ENCODE peak calls at places on chromosomes 4 and X, in seven cellular contexts. U, M, B, J, L, T and Y are unnamed samples.
A peak's percentile ranks its signal among the peaks of the same experiment; 100 is the strongest.

GRCh38 chr4:110270492-110271197 is 72.2 kb upstream of the ELOVL6 start:
- DNase-seq in U (no peak), M (peak; percentile 61), B (no peak), J (no peak), L (no peak), T (peak; percentile 84), Y (no peak)

GRCh38 chr4:178602833-178603232 is 1160.6 kb upstream of the AGA start:
- DNase-seq in U (no peak), M (no peak), B (no peak), J (no peak), L (no peak), T (peak; percentile 11), Y (no peak)

GRCh38 chrX:70001269-70001668 is 48.5 kb downstream of the AWAT2 start:
- DNase-seq in U (no peak), M (no peak), B (no peak), J (no peak), L (no peak), T (no peak), Y (no peak)

GRCh38 chr4:171954650-171955049 is 141.4 kb downstream of the GALNTL6 start:
- DNase-seq in U (no peak), M (no peak), B (no peak), J (no peak), L (no peak), T (peak; percentile 12), Y (no peak)

GRCh38 chrX:115679460-115679859 is 118.5 kb downstream of the PLS3 start:
- DNase-seq in U (no peak), M (no peak), B (no peak), J (no peak), L (no peak), T (peak; percentile 68), Y (no peak)

GRCh38 chr4:82398263-82398662 is 24.5 kb upstream of the HNRNPD start:
- DNase-seq in U (no peak), M (no peak), B (no peak), J (no peak), L (no peak), T (no peak), Y (no peak)

GRCh38 chr4:45471335-45471734 is 652.5 kb downstream of the GABRG1 start:
- DNase-seq in U (no peak), M (no peak), B (no peak), J (no peak), L (no peak), T (no peak), Y (no peak)

GRCh38 chr4:10396181-10396580 is 61.0 kb downstream of the ZNF518B start:
- DNase-seq in U (no peak), M (no peak), B (no peak), J (no peak), L (no peak), T (no peak), Y (no peak)

GRCh38 chr4:108700358-108700757 is 50.0 kb downstream of the OSTC start:
- DNase-seq in U (no peak), M (no peak), B (no peak), J (no peak), L (no peak), T (peak; percentile 75), Y (no peak)

GRCh38 chr4:156977435-156978160 is 6.0 kb upstream of the PDGFC start:
- DNase-seq in U (no peak), M (peak; percentile 85), B (no peak), J (no peak), L (no peak), T (peak; percentile 61), Y (no peak)

GRCh38 chr4:48943387-48943786 is 36.8 kb upstream of the OCIAD2 start:
- DNase-seq in U (no peak), M (no peak), B (no peak), J (peak; percentile 67), L (no peak), T (no peak), Y (no peak)

GRCh38 chr4:8118035-8118434 is 40.6 kb downstream of the ABLIM2 start:
- DNase-seq in U (no peak), M (no peak), B (no peak), J (no peak), L (no peak), T (no peak), Y (no peak)

GRCh38 chr4:183504930-183505555 is at the start of gene ING2:
- DNase-seq in U (no peak), M (no peak), B (peak; percentile 49), J (peak; percentile 56), L (no peak), T (peak; percentile 92), Y (no peak)

GRCh38 chrX:45309096-45309495 is 108.4 kb upstream of the DIPK2B start:
- DNase-seq in U (no peak), M (no peak), B (no peak), J (no peak), L (no peak), T (peak; percentile 31), Y (no peak)

GRCh38 chr4:187608001-187608421 is 387.6 kb upstream of the ZFP42 start:
- DNase-seq in U (no peak), M (peak; percentile 40), B (no peak), J (no peak), L (no peak), T (peak; percentile 84), Y (no peak)

GRCh38 chrX:129577877-129578276 is 37.8 kb downstream of the OCRL start:
- DNase-seq in U (no peak), M (no peak), B (no peak), J (no peak), L (no peak), T (no peak), Y (no peak)

GRCh38 chr4:74675673-74676279 is 118.5 kb downstream of the BTC start:
- DNase-seq in U (no peak), M (peak; percentile 5), B (no peak), J (no peak), L (no peak), T (peak; percentile 89), Y (no peak)

GRCh38 chr4:157072002-157072401 is 3.9 kb upstream of the GLRB start:
- DNase-seq in U (no peak), M (no peak), B (no peak), J (no peak), L (no peak), T (peak; percentile 49), Y (no peak)

GRCh38 chr4:94139931-94140612 is 67.6 kb upstream of the SMARCAD1 start:
- DNase-seq in U (no peak), M (no peak), B (no peak), J (no peak), L (no peak), T (no peak), Y (no peak)

GRCh38 chr4:114563536-114564315 is 34.9 kb upstream of the UGT8 start:
- DNase-seq in U (peak; percentile 62), M (no peak), B (no peak), J (peak; percentile 84), L (no peak), T (peak; percentile 0), Y (no peak)

GRCh38 chr4:136458326-136458725 is 1074.0 kb downstream of the PCDH18 start:
- DNase-seq in U (no peak), M (no peak), B (no peak), J (no peak), L (peak; percentile 43), T (no peak), Y (no peak)

GRCh38 chr4:42531631-42532030 is 125.3 kb downstream of the ATP8A1 start:
- DNase-seq in U (no peak), M (no peak), B (no peak), J (no peak), L (no peak), T (no peak), Y (no peak)

GRCh38 chrX:135512508-135513139 is 7.8 kb upstream of the INTS6L start:
- DNase-seq in U (no peak), M (no peak), B (no peak), J (no peak), L (no peak), T (no peak), Y (no peak)

GRCh38 chr4:113159901-113160545 is 110.6 kb downstream of the ANK2 start:
- DNase-seq in U (no peak), M (no peak), B (no peak), J (no peak), L (no peak), T (no peak), Y (no peak)

DNA sequence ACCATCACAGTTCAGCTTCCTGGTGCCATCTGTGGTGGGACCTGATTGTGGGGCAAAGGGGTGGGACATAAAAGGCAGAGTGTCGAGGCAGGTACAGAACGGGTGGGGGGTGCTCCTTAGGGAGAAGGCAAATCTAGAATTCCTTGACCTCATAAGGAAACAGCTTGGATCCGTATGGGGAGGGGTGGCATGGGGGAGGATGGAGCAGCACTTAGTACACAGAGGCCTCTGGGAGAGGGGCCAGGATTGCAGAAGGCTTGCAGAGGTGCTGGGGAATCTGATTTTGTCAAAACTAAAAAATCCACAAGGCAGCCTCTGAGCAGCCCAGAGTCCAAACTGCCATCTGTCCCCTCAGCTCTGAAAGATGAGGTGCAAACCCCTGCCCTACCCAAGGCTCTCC is 2.3 kb upstream of the EMD start:
- DNase-seq in U (no peak), M (no peak), B (no peak), J (no peak), L (peak; percentile 35), T (no peak), Y (no peak)
- H3K9me3 ChIP-seq in U (no peaks in the 10 kb centered on the region), M (no peaks in the 10 kb centered on the region), B (no peaks in the 10 kb centered on the region), J (no peaks in the 10 kb centered on the region), L (no peaks in the 10 kb centered on the region), T (no peaks in the 10 kb centered on the region), Y (no peaks in the 10 kb centered on the region)

GRCh38 chr4:73208376-73208775 is 50.2 kb downstream of the ANKRD17 start:
- DNase-seq in U (no peak), M (no peak), B (no peak), J (no peak), L (no peak), T (peak; percentile 37), Y (no peak)

GRCh38 chr4:73205482-73205881 is 53.1 kb downstream of the ANKRD17 start:
- DNase-seq in U (no peak), M (no peak), B (no peak), J (no peak), L (no peak), T (no peak), Y (no peak)

GRCh38 chr4:73211968-73212367 is 46.6 kb downstream of the ANKRD17 start:
- DNase-seq in U (no peak), M (no peak), B (no peak), J (no peak), L (no peak), T (no peak), Y (no peak)

GRCh38 chr4:73206236-73206635 is 52.4 kb downstream of the ANKRD17 start:
- DNase-seq in U (no peak), M (no peak), B (no peak), J (no peak), L (no peak), T (no peak), Y (no peak)
- H3K9me3 ChIP-seq in U (no peaks in the 10 kb centered on the region), M (no peaks in the 10 kb centered on the region), B (no peaks in the 10 kb centered on the region), J (no peaks in the 10 kb centered on the region), L (no peaks in the 10 kb centered on the region), T (no peaks in the 10 kb centered on the region), Y (peaks cover 9% of the 10 kb centered on the region)

GRCh38 chr4:19039816-19040215 is 1018.3 kb upstream of the LCORL start:
- DNase-seq in U (no peak), M (no peak), B (no peak), J (no peak), L (no peak), T (no peak), Y (no peak)
- H3K9me3 ChIP-seq in U (no peaks in the 10 kb centered on the region), M (no peaks in the 10 kb centered on the region), B (no peaks in the 10 kb centered on the region), J (no peaks in the 10 kb centered on the region), L (no peaks in the 10 kb centered on the region), T (no peaks in the 10 kb centered on the region), Y (no peaks in the 10 kb centered on the region)

DNA sequence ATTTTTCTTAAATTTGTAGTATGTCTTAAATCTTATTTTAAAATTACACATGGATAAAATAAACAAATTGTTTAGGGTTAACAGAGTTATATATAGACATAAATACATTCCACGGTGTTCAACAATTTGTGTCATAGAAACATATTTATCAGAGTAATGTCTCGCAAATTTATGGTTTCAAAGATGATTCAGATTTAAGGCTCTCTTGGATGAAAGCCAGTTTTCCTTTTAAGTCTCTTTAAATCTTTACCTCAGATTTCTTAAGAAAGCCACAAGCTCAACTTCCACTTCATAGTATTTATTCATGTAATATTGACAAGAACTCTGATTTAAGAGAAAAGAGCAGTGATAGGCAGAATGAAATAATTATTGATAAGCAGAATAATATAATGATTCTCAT is 1254.8 kb upstream of the ADGRL3 start:
- DNase-seq in U (no peak), M (no peak), B (no peak), J (no peak), L (no peak), T (peak; percentile 8), Y (no peak)
- H3K9me3 ChIP-seq in U (no peaks in the 10 kb centered on the region), M (no peaks in the 10 kb centered on the region), B (no peaks in the 10 kb centered on the region), J (no peaks in the 10 kb centered on the region), L (no peaks in the 10 kb centered on the region), T (no peaks in the 10 kb centered on the region), Y (peaks cover 3% of the 10 kb centered on the region)